ENCODE peak calls at places on chromosomes 1 and 21, in seven cellular contexts. One of them, this sample, is unnamed.

GRCh38 chr21:31078796-31079195 is 40.5 kb upstream of the KRTAP19-8 start:
- DNase-seq in IMR-90: no peak
- DNase-seq in H9: no peak
- DNase-seq in H1: no peak
- DNase-seq in mesendoderm: no peak
- DNase-seq in trophoblast cell: no peak
- DNase-seq in mesenchymal stem cell: no peak
- DNase-seq in this sample: no peak

GRCh38 chr1:23529146-23530088 is 1.6 kb downstream of the E2F2 start:
- DNase-seq in IMR-90: no peak
- DNase-seq in H9: no peak
- DNase-seq in H1: no peak
- DNase-seq in mesendoderm: no peak
- DNase-seq in trophoblast cell: no peak
- DNase-seq in mesenchymal stem cell: no peak
- DNase-seq in this sample: no peak

GRCh38 chr1:156081174-156082110 is 823 bp downstream of the MEX3A start:
- DNase-seq in IMR-90: peak
- DNase-seq in H9: no peak
- DNase-seq in H1: no peak
- DNase-seq in mesendoderm: peak
- DNase-seq in trophoblast cell: no peak
- DNase-seq in mesenchymal stem cell: peak
- DNase-seq in this sample: no peak

GRCh38 chr1:154407021-154407865 is 2.1 kb downstream of the IL6R start:
- DNase-seq in IMR-90: no peak
- DNase-seq in H9: no peak
- DNase-seq in H1: no peak
- DNase-seq in mesendoderm: no peak
- DNase-seq in trophoblast cell: no peak
- DNase-seq in mesenchymal stem cell: peak
- DNase-seq in this sample: no peak

GRCh38 chr21:42565206-42565810 is 51.7 kb downstream of the SLC37A1 start:
- DNase-seq in IMR-90: no peak
- DNase-seq in H9: no peak
- DNase-seq in H1: no peak
- DNase-seq in mesendoderm: no peak
- DNase-seq in trophoblast cell: no peak
- DNase-seq in mesenchymal stem cell: no peak
- DNase-seq in this sample: no peak

GRCh38 chr1:182087304-182087703 is 25.8 kb upstream of the ZNF648 start:
- DNase-seq in IMR-90: no peak
- DNase-seq in H9: no peak
- DNase-seq in H1: no peak
- DNase-seq in mesendoderm: no peak
- DNase-seq in trophoblast cell: no peak
- DNase-seq in mesenchymal stem cell: no peak
- DNase-seq in this sample: no peak

GRCh38 chr1:193111641-193112090 is 6.5 kb upstream of the GLRX2 start:
- DNase-seq in IMR-90: peak
- DNase-seq in H9: no peak
- DNase-seq in H1: no peak
- DNase-seq in mesendoderm: peak
- DNase-seq in trophoblast cell: peak
- DNase-seq in mesenchymal stem cell: peak
- DNase-seq in this sample: no peak

GRCh38 chr1:93080424-93080823 is 1.3 kb downstream of the MTF2 start:
- DNase-seq in IMR-90: peak
- DNase-seq in H9: no peak
- DNase-seq in H1: no peak
- DNase-seq in mesendoderm: peak
- DNase-seq in trophoblast cell: peak
- DNase-seq in mesenchymal stem cell: peak
- DNase-seq in this sample: no peak

GRCh38 chr1:232732344-232732910 is 72.8 kb upstream of the MAP10 start:
- DNase-seq in IMR-90: no peak
- DNase-seq in H9: no peak
- DNase-seq in H1: no peak
- DNase-seq in mesendoderm: no peak
- DNase-seq in trophoblast cell: no peak
- DNase-seq in mesenchymal stem cell: no peak
- DNase-seq in this sample: no peak

GRCh38 chr1:2314297-2314802 is 77.0 kb downstream of the MORN1 start:
- DNase-seq in IMR-90: peak
- DNase-seq in H9: peak
- DNase-seq in H1: peak
- DNase-seq in mesendoderm: peak
- DNase-seq in trophoblast cell: peak
- DNase-seq in mesenchymal stem cell: peak
- DNase-seq in this sample: peak

GRCh38 chr1:100299521-100300222 is 33.7 kb downstream of the RTCA start:
- DNase-seq in IMR-90: no peak
- DNase-seq in H9: no peak
- DNase-seq in H1: no peak
- DNase-seq in mesendoderm: no peak
- DNase-seq in trophoblast cell: no peak
- DNase-seq in mesenchymal stem cell: no peak
- DNase-seq in this sample: no peak

GRCh38 chr21:28357743-28358142 is 634.9 kb downstream of the LTN1 start:
- DNase-seq in IMR-90: peak
- DNase-seq in H9: no peak
- DNase-seq in H1: no peak
- DNase-seq in mesendoderm: no peak
- DNase-seq in trophoblast cell: no peak
- DNase-seq in mesenchymal stem cell: peak
- DNase-seq in this sample: no peak

GRCh38 chr1:209513226-209513625 is 70.3 kb upstream of the CAMK1G start:
- DNase-seq in IMR-90: peak
- DNase-seq in H9: peak
- DNase-seq in H1: peak
- DNase-seq in mesendoderm: peak
- DNase-seq in trophoblast cell: peak
- DNase-seq in mesenchymal stem cell: peak
- DNase-seq in this sample: peak

GRCh38 chr1:186806477-186806876 is 22.3 kb upstream of the PLA2G4A start:
- DNase-seq in IMR-90: peak
- DNase-seq in H9: peak
- DNase-seq in H1: no peak
- DNase-seq in mesendoderm: peak
- DNase-seq in trophoblast cell: peak
- DNase-seq in mesenchymal stem cell: peak
- DNase-seq in this sample: no peak

GRCh38 chr1:53526451-53527101 is 67.4 kb downstream of the DMRTB1 start:
- DNase-seq in IMR-90: peak
- DNase-seq in H9: no peak
- DNase-seq in H1: no peak
- DNase-seq in mesendoderm: no peak
- DNase-seq in trophoblast cell: no peak
- DNase-seq in mesenchymal stem cell: peak
- DNase-seq in this sample: no peak

GRCh38 chr21:25862596-25862995 is 127.8 kb downstream of the GABPA start:
- DNase-seq in IMR-90: peak
- DNase-seq in H9: no peak
- DNase-seq in H1: no peak
- DNase-seq in mesendoderm: peak
- DNase-seq in trophoblast cell: peak
- DNase-seq in mesenchymal stem cell: peak
- DNase-seq in this sample: no peak

GRCh38 chr1:246680180-246680579 is 44.0 kb upstream of the SCCPDH start:
- DNase-seq in IMR-90: peak
- DNase-seq in H9: no peak
- DNase-seq in H1: no peak
- DNase-seq in mesendoderm: no peak
- DNase-seq in trophoblast cell: no peak
- DNase-seq in mesenchymal stem cell: peak
- DNase-seq in this sample: no peak

GRCh38 chr1:215567491-215568286 is 585 bp downstream of the KCTD3 start:
- DNase-seq in IMR-90: peak
- DNase-seq in H9: peak
- DNase-seq in H1: peak
- DNase-seq in mesendoderm: peak
- DNase-seq in trophoblast cell: peak
- DNase-seq in mesenchymal stem cell: peak
- DNase-seq in this sample: peak

GRCh38 chr1:51509773-51510172 is 9.3 kb downstream of the EPS15 start:
- DNase-seq in IMR-90: no peak
- DNase-seq in H9: no peak
- DNase-seq in H1: no peak
- DNase-seq in mesendoderm: no peak
- DNase-seq in trophoblast cell: no peak
- DNase-seq in mesenchymal stem cell: no peak
- DNase-seq in this sample: no peak

GRCh38 chr1:51512120-51512519 is 6.9 kb downstream of the EPS15 start:
- DNase-seq in IMR-90: no peak
- DNase-seq in H9: no peak
- DNase-seq in H1: no peak
- DNase-seq in mesendoderm: no peak
- DNase-seq in trophoblast cell: no peak
- DNase-seq in mesenchymal stem cell: no peak
- DNase-seq in this sample: no peak

GRCh38 chr1:51504806-51505525 is 14.1 kb downstream of the EPS15 start:
- DNase-seq in IMR-90: no peak
- DNase-seq in H9: no peak
- DNase-seq in H1: no peak
- DNase-seq in mesendoderm: no peak
- DNase-seq in trophoblast cell: no peak
- DNase-seq in mesenchymal stem cell: no peak
- DNase-seq in this sample: no peak

DNA sequence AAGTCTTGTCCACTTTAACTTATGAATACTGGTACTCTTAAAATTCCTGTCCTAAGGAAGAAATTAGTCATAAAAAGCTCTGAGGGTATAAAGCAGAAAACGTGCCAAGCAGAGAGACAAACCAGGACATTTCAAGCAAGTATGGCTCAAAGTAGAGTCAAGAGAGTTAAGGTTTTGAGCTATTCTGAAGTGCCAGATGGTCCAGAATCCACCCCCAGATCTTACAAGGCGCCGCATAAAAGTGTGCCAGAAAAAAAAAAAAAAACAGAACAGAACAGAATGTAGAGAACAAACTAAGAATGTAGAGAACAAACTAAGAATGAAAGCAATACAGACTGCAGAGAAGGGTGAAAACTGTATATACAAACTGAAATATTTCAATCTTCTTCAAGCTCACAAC is 12.5 kb downstream of the EPS15 start:
- DNase-seq in IMR-90: peak
- DNase-seq in H9: no peak
- DNase-seq in H1: no peak
- DNase-seq in mesendoderm: no peak
- DNase-seq in trophoblast cell: no peak
- DNase-seq in mesenchymal stem cell: peak
- DNase-seq in this sample: no peak
- H3K9ac ChIP-seq in IMR-90: no peak
- H3K9ac ChIP-seq in H9: no peak
- H3K9ac ChIP-seq in H1: no peak
- H3K9ac ChIP-seq in mesendoderm: no peak
- H3K9ac ChIP-seq in trophoblast cell: no peak
- H3K9ac ChIP-seq in mesenchymal stem cell: peak
- H3K9ac ChIP-seq in this sample: no peak

GRCh38 chr1:87132664-87133000 is 196.0 kb upstream of the LMO4 start:
- DNase-seq in IMR-90: no peak
- DNase-seq in H9: no peak
- DNase-seq in H1: no peak
- DNase-seq in mesendoderm: no peak
- DNase-seq in trophoblast cell: no peak
- DNase-seq in mesenchymal stem cell: no peak
- DNase-seq in this sample: no peak
- H3K4me2 ChIP-seq in IMR-90: no peak
- H3K4me2 ChIP-seq in H9: no peak
- H3K4me2 ChIP-seq in H1: peak
- H3K4me2 ChIP-seq in mesendoderm: peak
- H3K4me2 ChIP-seq in trophoblast cell: no peak
- H3K4me2 ChIP-seq in mesenchymal stem cell: no peak
- H3K4me2 ChIP-seq in this sample: no peak

DNA sequence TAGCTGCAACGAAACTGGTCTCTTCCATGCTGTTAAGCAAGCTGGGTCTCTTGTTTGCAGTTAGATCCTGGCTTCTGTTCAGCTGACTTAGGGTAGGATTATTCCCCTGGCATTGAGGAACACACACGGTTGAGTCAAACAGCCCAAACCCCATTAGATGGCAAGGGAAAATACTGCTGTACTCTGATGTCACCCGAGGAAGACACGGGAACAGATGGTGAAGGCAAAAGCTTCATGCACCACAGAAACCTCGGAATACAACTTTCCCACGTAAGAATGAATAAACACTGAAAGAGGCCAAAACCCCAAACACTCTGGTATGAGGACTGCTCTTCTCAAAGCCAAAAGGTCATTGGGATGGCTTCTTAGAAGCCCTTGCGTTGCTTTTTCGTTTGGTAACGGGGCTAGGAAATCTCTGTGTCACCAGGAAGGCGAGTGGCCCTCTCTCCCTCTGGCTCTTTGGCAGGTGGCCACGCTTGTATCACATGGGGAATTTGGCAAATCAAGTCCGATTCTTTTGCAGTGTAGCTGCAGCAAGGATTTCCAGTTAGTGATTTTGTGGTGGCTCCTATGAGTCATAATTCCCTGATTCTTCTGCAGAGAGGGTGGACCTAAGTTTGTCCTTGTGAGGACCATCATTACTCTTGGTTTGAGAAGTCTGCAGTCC is 16.7 kb upstream of the LYST start:
- DNase-seq in IMR-90: peak
- DNase-seq in H9: no peak
- DNase-seq in H1: no peak
- DNase-seq in mesendoderm: no peak
- DNase-seq in trophoblast cell: peak
- DNase-seq in mesenchymal stem cell: peak
- DNase-seq in this sample: no peak
- H2AK5ac ChIP-seq in IMR-90: peak
- H2AK5ac ChIP-seq in H9: no peak
- H2AK5ac ChIP-seq in H1: no peak
- H2AK5ac ChIP-seq in mesendoderm: no peak
- H2AK5ac ChIP-seq in trophoblast cell: no peak
- H2AK5ac ChIP-seq in mesenchymal stem cell: no peak
- H2AK5ac ChIP-seq in this sample: no peak

DNA sequence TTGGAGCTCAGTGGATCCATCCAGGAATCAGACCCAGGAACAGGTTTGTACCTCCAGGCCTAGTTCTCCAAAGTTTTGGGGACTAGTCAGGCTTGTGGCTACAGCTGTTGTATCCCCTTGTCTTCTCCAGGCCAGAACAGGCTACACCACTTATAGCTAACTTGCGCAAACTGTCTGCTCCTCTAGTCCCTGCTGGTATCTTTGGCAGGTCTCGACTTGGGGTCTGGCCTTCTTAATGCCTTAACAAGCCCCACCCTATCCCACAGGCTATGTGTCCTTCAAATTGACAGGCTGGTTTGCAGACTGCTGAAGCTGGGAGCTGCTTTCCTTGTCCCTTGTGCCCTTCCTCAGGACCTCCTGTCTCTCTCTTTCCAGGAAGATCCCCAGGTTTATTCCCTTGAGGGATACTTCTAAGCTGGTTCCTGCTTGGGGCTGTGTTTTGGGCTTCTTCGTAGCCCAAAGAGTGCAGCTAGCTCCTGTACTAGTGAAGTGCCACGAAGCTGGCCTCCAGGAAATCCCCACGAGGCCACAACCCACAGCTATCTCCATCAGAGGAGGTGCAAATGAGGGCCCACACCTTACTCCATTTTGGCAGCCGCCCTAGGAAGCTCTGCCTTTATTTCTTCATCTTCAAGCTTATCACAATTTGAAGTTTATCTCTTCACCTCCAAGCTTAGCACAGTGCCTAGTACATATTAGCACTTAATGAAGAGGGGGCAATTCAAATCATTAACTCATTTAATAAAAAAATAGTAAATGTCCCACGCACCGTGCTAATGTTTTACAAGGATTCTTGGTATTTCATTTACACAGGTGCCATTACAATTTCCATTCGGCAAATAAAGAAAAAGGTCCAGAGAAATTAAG is 683 bp upstream of the DMAP1 start:
- DNase-seq in IMR-90: no peak
- DNase-seq in H9: no peak
- DNase-seq in H1: no peak
- DNase-seq in mesendoderm: no peak
- DNase-seq in trophoblast cell: no peak
- DNase-seq in mesenchymal stem cell: no peak
- DNase-seq in this sample: no peak
- H3K9ac ChIP-seq in IMR-90: no peak
- H3K9ac ChIP-seq in H9: no peak
- H3K9ac ChIP-seq in H1: no peak
- H3K9ac ChIP-seq in mesendoderm: peak
- H3K9ac ChIP-seq in trophoblast cell: no peak
- H3K9ac ChIP-seq in mesenchymal stem cell: peak
- H3K9ac ChIP-seq in this sample: no peak